ENCODE peak calls at places on chromosomes 4 and X, in seven cellular contexts. A is gastrocnemius medialis, O is heart left ventricle, Y is tibial nerve, G is sigmoid colon, Z is breast epithelium, E is spleen. U is an unnamed sample.

GRCh38 chr4:118282692-118283091 is 70.1 kb downstream of the PRSS12 start:
- DNase-seq in A (no peak), O (no peak), Y (no peak), G (no peak), Z (no peak), E (no peak), U (no peak)

GRCh38 chr4:85406185-85406584 is 68.8 kb upstream of the ARHGAP24 start:
- DNase-seq in A (no peak), O (no peak), Y (no peak), G (no peak), Z (no peak), E (no peak), U (no peak)

GRCh38 chrX:24023972-24024664 is 2.9 kb downstream of the KLHL15 start:
- DNase-seq in A (no peak), O (no peak), Y (no peak), G (no peak), Z (no peak), E (no peak), U (no peak)

GRCh38 chr4:156970501-156971167 is 965 bp downstream of the PDGFC start:
- DNase-seq in A (peak), O (peak), Y (peak), G (peak), Z (peak), E (peak), U (peak)

GRCh38 chr4:102717448-102718092 is 43.2 kb downstream of the MANBA start:
- DNase-seq in A (no peak), O (no peak), Y (no peak), G (no peak), Z (no peak), E (no peak), U (no peak)

GRCh38 chr4:145347684-145348083 is 134.0 kb upstream of the SMAD1 start:
- DNase-seq in A (no peak), O (no peak), Y (no peak), G (no peak), Z (no peak), E (no peak), U (no peak)

GRCh38 chrX:154840856-154841255 is 6.4 kb upstream of the SMIM9 start:
- DNase-seq in A (no peak), O (no peak), Y (no peak), G (no peak), Z (no peak), E (no peak), U (no peak)

GRCh38 chr4:10079951-10080873 is 36.4 kb downstream of the WDR1 start:
- DNase-seq in A (peak), O (no peak), Y (no peak), G (peak), Z (no peak), E (peak), U (no peak)

GRCh38 chrX:128975716-128976115 is 547.6 kb downstream of the SMARCA1 start:
- DNase-seq in A (no peak), O (no peak), Y (no peak), G (no peak), Z (no peak), E (no peak), U (no peak)

GRCh38 chr4:5033266-5033945 is 14.1 kb upstream of the CYTL1 start:
- DNase-seq in A (no peak), O (peak), Y (no peak), G (no peak), Z (no peak), E (peak), U (no peak)

GRCh38 chr4:186885289-186885688 is 161.6 kb upstream of the FAT1 start:
- DNase-seq in A (no peak), O (no peak), Y (no peak), G (no peak), Z (no peak), E (no peak), U (peak)

GRCh38 chr4:107743532-107743931 is 23.5 kb upstream of the PAPSS1 start:
- DNase-seq in A (no peak), O (no peak), Y (no peak), G (no peak), Z (no peak), E (no peak), U (no peak)

GRCh38 chrX:35919536-35920309 is at the start of gene CFAP47:
- DNase-seq in A (no peak), O (no peak), Y (no peak), G (no peak), Z (no peak), E (peak), U (no peak)

GRCh38 chr4:54882616-54883015 is 224.9 kb downstream of the KIT start:
- DNase-seq in A (no peak), O (no peak), Y (no peak), G (no peak), Z (no peak), E (no peak), U (no peak)

GRCh38 chrX:124257924-124258706 is 74.3 kb upstream of the TEX13D start:
- DNase-seq in A (no peak), O (no peak), Y (no peak), G (no peak), Z (no peak), E (no peak), U (no peak)

GRCh38 chr4:78880874-78881492 is 58.3 kb downstream of the PAQR3 start:
- DNase-seq in A (no peak), O (no peak), Y (no peak), G (no peak), Z (no peak), E (no peak), U (no peak)

GRCh38 chrX:105701310-105702052 is 120.9 kb upstream of the NRK start:
- DNase-seq in A (no peak), O (no peak), Y (no peak), G (no peak), Z (no peak), E (no peak), U (no peak)

GRCh38 chr4:25875281-25875745 is 12.5 kb upstream of the SEL1L3 start:
- DNase-seq in A (no peak), O (no peak), Y (no peak), G (no peak), Z (no peak), E (no peak), U (no peak)

GRCh38 chrX:126655061-126655460 is 102.4 kb upstream of the DCAF12L1 start:
- DNase-seq in A (no peak), O (no peak), Y (no peak), G (no peak), Z (no peak), E (no peak), U (no peak)

GRCh38 chr4:180542445-180543100 is 1700.6 kb upstream of the TENM3 start:
- DNase-seq in A (no peak), O (no peak), Y (no peak), G (no peak), Z (no peak), E (no peak), U (no peak)

GRCh38 chr4:184575306-184575705 is 73.9 kb downstream of the CASP3 start:
- DNase-seq in A (no peak), O (no peak), Y (no peak), G (no peak), Z (no peak), E (no peak), U (no peak)

GRCh38 chr4:179586460-179586859 is 2144.2 kb upstream of the AGA start:
- DNase-seq in A (no peak), O (no peak), Y (no peak), G (no peak), Z (no peak), E (no peak), U (no peak)

GRCh38 chrX:15664487-15665444 is at the start of gene CLTRN:
- DNase-seq in A (no peak), O (no peak), Y (no peak), G (no peak), Z (no peak), E (no peak), U (no peak)

GRCh38 chr4:145945431-145946155 is 7.0 kb upstream of the ZNF827 start:
- DNase-seq in A (peak), O (no peak), Y (no peak), G (no peak), Z (no peak), E (no peak), U (no peak)

GRCh38 chr4:183996868-183997267 is 91.8 kb downstream of the STOX2 start:
- DNase-seq in A (no peak), O (no peak), Y (no peak), G (no peak), Z (no peak), E (no peak), U (no peak)

GRCh38 chrX:23952984-23953907 is 45.4 kb downstream of the CXorf58 start:
- DNase-seq in A (no peak), O (no peak), Y (no peak), G (no peak), Z (no peak), E (no peak), U (no peak)

GRCh38 chr4:116357758-116358157 is 727.6 kb downstream of the TRAM1L1 start:
- DNase-seq in A (no peak), O (no peak), Y (no peak), G (no peak), Z (no peak), E (no peak), U (no peak)

GRCh38 chrX:150902434-150903109 is 4.1 kb upstream of the CD99L2 start:
- DNase-seq in A (no peak), O (no peak), Y (no peak), G (no peak), Z (no peak), E (no peak), U (no peak)

GRCh38 chr4:82050806-82051205 is 323.0 kb downstream of the HNRNPD start:
- DNase-seq in A (no peak), O (no peak), Y (no peak), G (no peak), Z (no peak), E (no peak), U (no peak)

GRCh38 chrX:49910344-49910743 is 12.1 kb upstream of the CLCN5 start:
- DNase-seq in A (no peak), O (no peak), Y (no peak), G (no peak), Z (no peak), E (no peak), U (no peak)

GRCh38 chr4:41957634-41958033 is 22.4 kb downstream of the TMEM33 start:
- DNase-seq in A (no peak), O (no peak), Y (no peak), G (no peak), Z (no peak), E (no peak), U (no peak)

GRCh38 chrX:38692961-38693360 is 108.3 kb upstream of the MID1IP1 start:
- DNase-seq in A (no peak), O (no peak), Y (no peak), G (no peak), Z (no peak), E (no peak), U (no peak)

GRCh38 chrX:46547857-46548256 is 2.6 kb upstream of the ZNF674 start:
- DNase-seq in A (no peak), O (no peak), Y (no peak), G (no peak), Z (no peak), E (no peak), U (no peak)

GRCh38 chrX:112642349-112642748 is 37.4 kb downstream of the LHFPL1 start:
- DNase-seq in A (no peak), O (no peak), Y (no peak), G (no peak), Z (peak), E (no peak), U (no peak)

GRCh38 chr4:101252721-101253120 is 94.6 kb downstream of the PPP3CA start:
- DNase-seq in A (no peak), O (no peak), Y (no peak), G (no peak), Z (no peak), E (no peak), U (no peak)

DNA sequence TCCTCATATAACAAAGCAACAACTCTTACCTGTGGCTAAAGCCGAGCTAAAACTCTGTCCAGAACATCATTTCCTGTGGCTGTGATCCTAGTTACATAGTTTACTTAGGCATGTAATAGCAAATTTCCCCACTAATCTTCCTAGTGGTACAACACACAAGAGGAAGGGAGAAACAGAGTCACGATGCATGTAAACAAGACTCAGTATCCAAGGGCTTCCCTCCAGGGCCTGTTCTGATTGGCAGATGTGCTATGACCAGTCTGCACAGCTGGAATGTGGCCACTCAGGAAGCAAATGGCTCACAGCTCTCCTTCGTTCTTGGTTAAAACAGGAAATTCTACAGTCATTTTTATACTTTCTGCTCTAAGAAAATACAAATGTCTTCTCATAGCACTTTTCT is 49.2 kb upstream of the PRSS48 start:
- DNase-seq in A (peak), O (peak), Y (peak), G (peak), Z (peak), E (no peak), U (peak)
- TF ChIP-seq POLR2A in A (peak), O (no peak), Y (no peak), G (no peak), Z (no peak), E (no peak), U (no peak)

GRCh38 chr4:89371614-89372013 is 64.0 kb upstream of the GPRIN3 start:
- DNase-seq in A (no peak), O (no peak), Y (no peak), G (no peak), Z (no peak), E (no peak), U (no peak)
- H3K4me3 ChIP-seq in A (no peak), O (no peak), Y (no peak), G (no peak), Z (no peak), E (no peak), U (no peak)

GRCh38 chr4:992297-993110 is 700 bp downstream of the SLC26A1 start:
- DNase-seq in A (no peak), O (peak), Y (no peak), G (no peak), Z (peak), E (no peak), U (no peak)
- TF ChIP-seq POLR2A in A (no peak), O (no peak), Y (no peak), G (no peak), Z (no peak), E (no peak), U (no peak)

GRCh38 chr4:142406051-142406549 is 440.0 kb downstream of the INPP4B start:
- DNase-seq in A (no peak), O (no peak), Y (no peak), G (no peak), Z (no peak), E (no peak), U (no peak)
- H3K4me3 ChIP-seq in A (peak), O (peak), Y (no peak), G (no peak), Z (no peak), E (no peak), U (no peak)

DNA sequence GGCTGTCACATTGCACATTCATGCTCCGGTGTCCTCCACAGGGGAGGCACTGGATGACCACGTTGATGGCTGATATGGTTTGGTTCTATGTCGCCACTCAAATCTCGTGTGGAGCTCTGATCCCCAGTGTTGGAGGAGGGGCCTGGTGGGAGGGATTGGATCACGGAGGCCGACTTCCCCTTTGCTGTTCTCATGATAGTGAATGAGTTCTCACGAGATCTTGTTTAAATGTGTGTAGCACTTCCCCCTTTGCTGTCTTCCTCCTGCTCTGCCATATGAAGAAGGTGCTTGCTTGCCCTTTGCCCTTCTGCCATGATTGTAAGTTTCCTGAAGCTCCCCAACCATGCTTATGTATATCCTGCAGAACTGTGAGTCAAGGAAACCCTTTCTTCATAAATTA is 22.3 kb upstream of the NAT8L start:
- DNase-seq in A (no peak), O (no peak), Y (no peak), G (no peak), Z (no peak), E (no peak), U (no peak)
- TF ChIP-seq POLR2A in A (no peak), O (no peak), Y (no peak), G (no peak), Z (no peak), E (no peak), U (no peak)

GRCh38 chr4:27084685-27085356 is 224.2 kb downstream of the STIM2 start:
- DNase-seq in A (no peak), O (peak), Y (no peak), G (no peak), Z (no peak), E (no peak), U (no peak)
- H3K4me3 ChIP-seq in A (peak), O (peak), Y (peak), G (peak), Z (peak), E (no peak), U (peak)